ENCODE peak calls at places on chromosomes 1 and 21, in ten cellular contexts. B is body of pancreas, Z is heart right ventricle, V is A673, A is tibial artery, W is PC-3, N is lower lobe of right lung, M is fibroblast of lung, F is right atrium auricular region, T is left ventricle myocardium inferior. K is an unnamed sample. For H3K36me3, the result is how much of the 10 kb centered on the place peaks cover.

GRCh38 chr1:170836146-170836545 is 99.2 kb upstream of the MROH9 start:
- DNase-seq in B (no peak), Z (no peak), V (peak), A (no peak), W (no peak), N (no peak), M (peak), F (no peak), T (no peak), K (no peak)

GRCh38 chr1:7248402-7248805 is 463.1 kb downstream of the CAMTA1 start:
- DNase-seq in B (no peak), Z (no peak), V (no peak), A (no peak), W (no peak), N (no peak), M (no peak), F (no peak), T (no peak), K (no peak)

GRCh38 chr1:40879487-40880175 is 17.5 kb upstream of the CITED4 start:
- DNase-seq in B (no peak), Z (no peak), V (no peak), A (no peak), W (no peak), N (no peak), M (no peak), F (no peak), T (no peak), K (no peak)

GRCh38 chr1:159084867-159085266 is 8.3 kb upstream of the AIM2 start:
- DNase-seq in B (no peak), Z (no peak), V (no peak), A (no peak), W (no peak), N (no peak), M (no peak), F (no peak), T (no peak), K (no peak)

GRCh38 chr1:97947751-97948150 is 26.9 kb upstream of the DPYD start:
- DNase-seq in B (no peak), Z (no peak), V (no peak), A (no peak), W (no peak), N (no peak), M (no peak), F (no peak), T (no peak), K (no peak)

GRCh38 chr21:39763282-39763970 is 18.4 kb downstream of the IGSF5 start:
- DNase-seq in B (no peak), Z (no peak), V (no peak), A (no peak), W (no peak), N (no peak), M (no peak), F (no peak), T (no peak), K (no peak)

GRCh38 chr1:99544328-99544727 is 101.6 kb upstream of the PALMD start:
- DNase-seq in B (no peak), Z (no peak), V (no peak), A (no peak), W (peak), N (no peak), M (peak), F (no peak), T (no peak), K (no peak)

GRCh38 chr1:158289722-158290570 is at the start of gene CD1C:
- DNase-seq in B (no peak), Z (no peak), V (no peak), A (no peak), W (no peak), N (no peak), M (no peak), F (no peak), T (no peak), K (no peak)

GRCh38 chr1:145926706-145927072 is 595 bp downstream of the RBM8A start:
- DNase-seq in B (no peak), Z (no peak), V (no peak), A (no peak), W (no peak), N (no peak), M (no peak), F (no peak), T (no peak), K (no peak)

GRCh38 chr1:45656573-45657226 is 29.6 kb downstream of the GPBP1L1 start:
- DNase-seq in B (no peak), Z (no peak), V (no peak), A (no peak), W (no peak), N (no peak), M (no peak), F (no peak), T (no peak), K (no peak)

GRCh38 chr1:107804746-107805145 is 160.2 kb downstream of the VAV3 start:
- DNase-seq in B (no peak), Z (no peak), V (no peak), A (no peak), W (no peak), N (no peak), M (no peak), F (no peak), T (no peak), K (no peak)

GRCh38 chr21:41886331-41886730 is 7.2 kb upstream of the PRDM15 start:
- DNase-seq in B (no peak), Z (no peak), V (no peak), A (no peak), W (no peak), N (no peak), M (no peak), F (no peak), T (no peak), K (no peak)

GRCh38 chr1:36372617-36373016 is 13.1 kb downstream of the STK40 start:
- DNase-seq in B (no peak), Z (no peak), V (no peak), A (no peak), W (no peak), N (no peak), M (no peak), F (no peak), T (no peak), K (no peak)

GRCh38 chr21:46369520-46370235 is 45.7 kb downstream of the PCNT start:
- DNase-seq in B (no peak), Z (no peak), V (no peak), A (no peak), W (no peak), N (no peak), M (no peak), F (no peak), T (no peak), K (no peak)

DNA sequence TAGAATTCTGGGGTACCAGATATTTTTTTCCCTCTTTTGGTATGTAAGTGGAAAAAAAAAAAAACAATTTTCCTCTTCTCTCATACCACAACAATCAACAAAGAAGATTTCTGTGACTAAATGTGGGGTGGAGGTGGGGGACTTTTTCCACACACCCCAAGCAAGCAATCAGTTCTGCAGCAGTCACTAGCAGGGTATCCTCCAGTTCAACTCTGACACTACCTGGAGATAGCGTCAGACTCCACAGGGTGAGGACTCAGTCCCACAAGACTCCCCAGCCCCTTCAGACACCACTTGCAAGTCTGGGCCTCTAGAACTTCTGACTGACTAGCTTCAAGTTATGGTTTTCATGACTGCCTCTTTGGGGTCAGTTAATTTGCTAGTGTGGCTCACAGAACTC is 6.2 kb downstream of the DHX9 start:
- DNase-seq in B (no peak), Z (no peak), V (no peak), A (no peak), W (no peak), N (no peak), M (no peak), F (no peak), T (no peak), K (no peak)
- H3K36me3 ChIP-seq in B (under half), Z (half or more), V (half or more), A (half or more), W (half or more), N (half or more), M (under half), F (under half), T (half or more), K (half or more)

GRCh38 chr1:179095377-179095776 is 13.5 kb downstream of the TOR3A start:
- DNase-seq in B (no peak), Z (no peak), V (no peak), A (no peak), W (no peak), N (no peak), M (peak), F (no peak), T (no peak), K (no peak)
- H3K36me3 ChIP-seq in B (under half), Z (half or more), V (under half), A (half or more), W (under half), N (half or more), M (under half), F (under half), T (under half), K (under half)

GRCh38 chr1:119968601-119969000 is 72.3 kb upstream of the ADAM30 start:
- DNase-seq in B (no peak), Z (no peak), V (no peak), A (no peak), W (peak), N (no peak), M (no peak), F (no peak), T (no peak), K (no peak)
- H3K36me3 ChIP-seq in B (under half), Z (half or more), V (under half), A (under half), W (under half), N (half or more), M (under half), F (under half), T (under half), K (under half)

DNA sequence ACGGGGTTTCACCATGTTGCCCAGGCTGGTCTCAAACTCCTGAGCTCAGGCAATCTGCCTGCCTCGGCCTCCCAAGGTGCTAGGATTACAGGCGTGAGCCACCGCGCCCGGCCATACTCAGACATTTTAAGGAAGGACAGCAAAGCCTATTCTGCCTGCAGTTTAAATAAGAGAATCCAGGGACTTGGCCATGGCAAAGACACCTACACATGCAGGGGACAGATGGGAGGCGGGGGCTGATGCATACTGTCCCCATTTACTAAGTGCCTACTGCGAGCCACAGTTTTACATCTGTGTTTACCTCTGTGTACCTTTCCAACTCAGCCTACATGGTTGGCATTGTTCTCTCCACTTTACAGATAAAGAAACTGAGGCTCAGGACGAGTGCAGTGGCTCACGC is 25.4 kb downstream of the LDLRAD2 start:
- DNase-seq in B (no peak), Z (no peak), V (no peak), A (no peak), W (no peak), N (no peak), M (no peak), F (no peak), T (no peak), K (no peak)
- H3K36me3 ChIP-seq in B (under half), Z (half or more), V (under half), A (half or more), W (under half), N (half or more), M (half or more), F (half or more), T (half or more), K (under half)

GRCh38 chr1:23362218-23362713 is 7.4 kb downstream of the ZNF436 start:
- DNase-seq in B (no peak), Z (no peak), V (no peak), A (no peak), W (no peak), N (no peak), M (no peak), F (no peak), T (no peak), K (no peak)
- H3K36me3 ChIP-seq in B (under half), Z (half or more), V (half or more), A (half or more), W (half or more), N (under half), M (under half), F (half or more), T (half or more), K (under half)

DNA sequence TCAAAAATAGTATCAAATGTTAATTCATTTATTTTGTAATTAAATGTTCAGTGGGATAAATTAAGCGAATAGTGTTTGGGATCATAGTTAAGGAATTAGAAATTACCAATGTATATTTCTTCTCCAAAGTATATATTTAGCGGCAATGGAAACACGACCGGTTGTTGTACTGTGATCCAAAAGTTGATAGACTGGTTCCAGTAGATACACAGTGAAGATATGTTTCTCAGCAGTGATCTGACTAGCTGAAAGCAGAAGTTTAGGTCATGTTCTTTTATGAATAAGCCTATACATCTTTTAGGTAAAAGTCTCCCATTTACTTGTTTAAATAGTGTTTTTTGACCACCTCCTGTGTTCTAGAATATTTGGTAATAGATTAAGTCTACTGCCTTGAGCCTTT is 8.8 kb downstream of the USP16 start:
- DNase-seq in B (no peak), Z (no peak), V (no peak), A (no peak), W (no peak), N (no peak), M (no peak), F (no peak), T (no peak), K (no peak)
- H3K36me3 ChIP-seq in B (under half), Z (half or more), V (half or more), A (half or more), W (half or more), N (half or more), M (under half), F (half or more), T (half or more), K (under half)

DNA sequence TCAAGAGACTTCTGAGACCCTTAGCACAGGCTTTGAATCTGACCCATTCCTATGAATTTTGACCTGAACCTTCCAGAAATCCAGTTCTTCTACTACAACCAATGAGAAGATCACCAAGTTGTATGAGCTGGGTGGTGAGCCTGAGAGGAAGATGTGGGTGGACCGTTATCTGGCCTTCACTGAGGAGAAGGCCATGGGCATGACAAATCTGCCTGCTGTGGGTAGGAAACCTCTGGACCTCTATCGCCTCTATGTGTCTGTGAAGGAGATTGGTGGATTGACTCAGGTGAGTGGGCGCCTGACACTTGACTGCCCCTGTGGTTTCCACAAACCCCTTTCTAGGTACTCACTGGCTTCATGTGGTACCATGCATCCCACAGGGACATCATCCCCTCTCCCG is 20.0 kb upstream of the PIGV start:
- DNase-seq in B (no peak), Z (no peak), V (no peak), A (no peak), W (no peak), N (no peak), M (no peak), F (no peak), T (no peak), K (no peak)
- H3K36me3 ChIP-seq in B (under half), Z (half or more), V (half or more), A (half or more), W (half or more), N (half or more), M (under half), F (half or more), T (half or more), K (half or more)

DNA sequence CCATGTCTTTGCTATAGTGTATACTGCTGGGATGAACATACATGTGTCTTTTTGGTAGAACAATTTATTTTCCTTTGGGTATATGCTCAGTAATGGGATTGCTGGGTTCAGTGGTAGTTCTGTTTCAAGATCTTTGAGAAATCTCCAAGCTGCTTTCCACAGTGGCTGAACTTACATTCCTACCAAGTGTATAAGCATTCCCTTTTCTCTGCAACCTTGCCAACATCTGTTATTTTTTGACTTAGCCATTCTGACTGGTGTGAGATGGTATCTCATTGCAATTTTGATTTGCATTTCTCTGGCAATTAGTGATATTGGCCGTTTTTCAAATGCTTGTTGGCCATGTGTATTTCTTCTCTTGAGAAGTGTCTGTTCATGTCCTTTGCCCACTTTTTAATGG is 37.5 kb upstream of the ANGPTL1 start:
- DNase-seq in B (no peak), Z (no peak), V (no peak), A (no peak), W (no peak), N (no peak), M (peak), F (no peak), T (no peak), K (no peak)
- H3K36me3 ChIP-seq in B (under half), Z (under half), V (under half), A (under half), W (under half), N (under half), M (under half), F (under half), T (under half), K (under half)

GRCh38 chr1:227770812-227771211 is 35.6 kb downstream of the SNAP47 start:
- DNase-seq in B (no peak), Z (no peak), V (no peak), A (no peak), W (no peak), N (no peak), M (no peak), F (no peak), T (no peak), K (no peak)

GRCh38 chr1:227768640-227769039 is 33.4 kb downstream of the SNAP47 start:
- DNase-seq in B (no peak), Z (no peak), V (no peak), A (no peak), W (no peak), N (no peak), M (no peak), F (no peak), T (no peak), K (no peak)

GRCh38 chr1:227769601-227770494 is 34.6 kb downstream of the SNAP47 start:
- DNase-seq in B (no peak), Z (no peak), V (no peak), A (no peak), W (no peak), N (no peak), M (no peak), F (no peak), T (no peak), K (no peak)

GRCh38 chr1:227767401-227768396 is 32.5 kb downstream of the SNAP47 start:
- DNase-seq in B (no peak), Z (no peak), V (no peak), A (no peak), W (no peak), N (no peak), M (no peak), F (no peak), T (no peak), K (no peak)

DNA sequence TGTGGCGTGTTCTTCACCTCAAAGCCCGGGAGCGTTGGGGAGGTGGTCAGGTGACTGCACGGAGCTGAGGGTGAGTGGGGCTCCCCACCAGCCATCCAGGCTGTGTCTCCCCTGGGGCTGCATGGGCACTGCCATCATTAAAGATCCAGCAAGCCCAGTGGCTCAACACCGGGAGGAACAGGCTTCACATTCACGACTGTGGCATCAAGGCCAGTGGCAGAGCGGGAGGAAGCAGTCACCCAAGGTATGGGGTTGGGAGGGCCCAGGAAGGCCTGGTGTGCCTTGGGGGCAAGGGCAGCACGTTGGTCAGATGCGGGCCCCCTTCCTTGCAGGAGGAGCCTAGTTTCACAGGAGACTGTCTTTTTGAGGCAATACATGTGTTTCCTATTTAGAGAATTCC is 33.8 kb downstream of the SNAP47 start:
- DNase-seq in B (no peak), Z (no peak), V (no peak), A (no peak), W (no peak), N (no peak), M (no peak), F (no peak), T (no peak), K (no peak)
- H3K36me3 ChIP-seq in B (under half), Z (half or more), V (under half), A (half or more), W (under half), N (under half), M (under half), F (under half), T (half or more), K (half or more)

K was measured in adrenal gland.